ENCODE peak calls at places on chromosomes 13 and 19, in four cellular contexts. L, Q, X and T are unnamed samples.
A peak's percentile ranks its signal among the peaks of the same experiment; 100 is the strongest.

GRCh38 chr13:64928704-64929499 is 2301.2 kb downstream of the PCDH9 start:
- DNase-seq in X (no peak), L (no peak), Q (no peak), T (peak; percentile 81)

GRCh38 chr19:38919837-38920528 is 8.0 kb upstream of the CCER2 start:
- DNase-seq in L (no peak), X (no peak), Q (no peak), T (no peak)

GRCh38 chr19:57978586-57979289 is 4.4 kb upstream of the C19orf18 start:
- DNase-seq in L (no peak), X (no peak), Q (no peak), T (no peak)

GRCh38 chr13:21637296-21637695 is 33.3 kb upstream of the MICU2 start:
- DNase-seq in X (no peak), Q (no peak), L (no peak), T (peak; percentile 18)

GRCh38 chr19:2469102-2469914 is 6.6 kb upstream of the GADD45B start:
- DNase-seq in X (no peak), Q (no peak), L (no peak), T (peak; percentile 82)

GRCh38 chr13:24035411-24035810 is 125.1 kb upstream of the SPATA13 start:
- DNase-seq in Q (no peak), X (no peak), L (no peak), T (no peak)

GRCh38 chr19:2495130-2495641 is 19.3 kb downstream of the GADD45B start:
- DNase-seq in Q (peak; percentile 83), L (peak; percentile 93), X (peak; percentile 69), T (no peak)

GRCh38 chr13:80654638-80655249 is 313.8 kb upstream of the SPRY2 start:
- DNase-seq in X (no peak), Q (no peak), L (no peak), T (no peak)

GRCh38 chr13:37476874-37477273 is 121.7 kb downstream of the POSTN start:
- DNase-seq in X (no peak), Q (peak; percentile 14), L (no peak), T (peak; percentile 45)

GRCh38 chr13:109790951-109791605 is 4.7 kb upstream of the IRS2 start:
- DNase-seq in Q (no peak), L (no peak), X (no peak), T (peak; percentile 35)

GRCh38 chr19:3176715-3177501 is 1.7 kb upstream of the S1PR4 start:
- DNase-seq in Q (no peak), X (no peak), L (no peak), T (no peak)

GRCh38 chr13:50366488-50367174 is 351.4 kb downstream of the KCNRG start:
- DNase-seq in X (no peak), Q (no peak), L (no peak), T (no peak)

GRCh38 chr19:13208131-13208963 is 58.1 kb downstream of the IER2 start:
- DNase-seq in Q (peak; percentile 39), L (peak; percentile 72), X (peak; percentile 67), T (peak; percentile 54)

GRCh38 chr13:106033634-106034033 is 501.8 kb downstream of the EFNB2 start:
- DNase-seq in Q (no peak), X (no peak), L (no peak), T (peak; percentile 47)

GRCh38 chr19:9075064-9075964 is 11.5 kb upstream of the OR1M1 start:
- DNase-seq in X (peak; percentile 80), L (peak; percentile 90), Q (peak; percentile 33), T (peak; percentile 97)

GRCh38 chr19:18414504-18415176 is 4.6 kb upstream of the SSBP4 start:
- DNase-seq in Q (peak; percentile 31), L (no peak), X (peak; percentile 56), T (peak; percentile 62)

DNA sequence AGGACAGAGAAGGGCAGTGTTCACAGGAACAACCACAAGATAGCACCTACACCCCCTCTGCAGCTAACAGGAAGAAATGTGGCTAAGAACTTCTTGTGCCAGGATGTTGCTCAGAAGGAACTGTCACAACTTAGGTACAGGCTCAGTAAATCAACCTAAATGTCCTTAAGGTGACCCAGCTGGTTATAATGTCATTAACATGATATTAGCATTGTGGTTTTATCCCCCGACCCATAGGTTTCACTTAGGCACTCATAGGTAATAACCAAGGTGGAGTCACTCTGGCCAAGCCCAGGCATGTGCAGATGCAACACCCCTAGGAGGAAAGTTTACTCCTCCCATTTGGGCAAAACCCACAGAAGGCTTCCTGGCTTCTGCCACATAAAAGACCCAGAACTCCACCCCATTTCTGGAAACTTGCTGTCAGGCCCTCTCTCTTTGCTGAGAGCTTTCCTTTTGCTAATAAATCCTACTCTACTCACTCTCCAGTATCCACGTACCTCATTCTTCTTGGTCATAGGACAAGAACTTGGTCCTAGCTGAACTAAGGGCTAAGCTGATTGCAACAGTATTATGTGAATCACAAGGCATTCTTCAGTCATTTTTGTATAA is 951.3 kb downstream of the SLITRK5 start:
- DNase-seq in L (no peak), Q (no peak), X (no peak), T (no peak)
- H3K27ac ChIP-seq in L (no peak overlapping the region), Q (no peak overlapping the region), X (no peak overlapping the region), T (no peak overlapping the region)

GRCh38 chr19:45754323-45754722 is 14.7 kb downstream of the SIX5 start:
- DNase-seq in L (no peak), X (no peak), Q (no peak), T (no peak)

GRCh38 chr19:45757696-45758095 is 11.4 kb downstream of the SIX5 start:
- DNase-seq in L (no peak), X (no peak), Q (no peak), T (no peak)

GRCh38 chr19:45752639-45753038 is 16.4 kb downstream of the SIX5 start:
- DNase-seq in X (no peak), Q (no peak), L (no peak), T (no peak)

GRCh38 chr19:45758921-45759320 is 10.1 kb downstream of the SIX5 start:
- DNase-seq in L (no peak), X (no peak), Q (no peak), T (no peak)

GRCh38 chr19:45753548-45753947 is 15.5 kb downstream of the SIX5 start:
- DNase-seq in L (no peak), X (no peak), Q (no peak), T (no peak)
- TF ChIP-seq CTCF in L (no peak), X (no peak), Q (no peak), T (peak; percentile 29)

GRCh38 chr19:7098096-7098495 is 28.6 kb downstream of the ZNF557 start:
- DNase-seq in Q (no peak), X (no peak), L (no peak), T (no peak)
- H3K27ac ChIP-seq in Q (peak overlapping the region; percentile 91), X (no peak overlapping the region), L (peak overlapping the region; percentile 98), T (no peak overlapping the region)

GRCh38 chr19:49056101-49056901 is 1.2 kb downstream of the CGB7 start:
- DNase-seq in X (peak; percentile 44), Q (peak; percentile 55), L (no peak), T (peak; percentile 9)
- TF ChIP-seq CTCF in X (peak; percentile 17), Q (peak; percentile 56), L (no peak), T (peak; percentile 38)

GRCh38 chr13:111114362-111115050 is 604 bp upstream of the ARHGEF7 start:
- DNase-seq in L (peak; percentile 75), Q (peak; percentile 58), X (peak; percentile 43), T (peak; percentile 31)
- H3K27ac ChIP-seq in L (peak overlapping the region; percentile 71), Q (peak overlapping the region; percentile 92), X (peak overlapping the region; percentile 71), T (peak overlapping the region; percentile 7)

GRCh38 chr13:101473458-101473857 is 21.0 kb downstream of the ITGBL1 start:
- DNase-seq in X (no peak), Q (peak; percentile 32), L (no peak), T (peak; percentile 84)

GRCh38 chr13:101475536-101475935 is 23.1 kb downstream of the ITGBL1 start:
- DNase-seq in Q (no peak), L (no peak), X (no peak), T (no peak)

GRCh38 chr13:101474419-101474957 is 22.0 kb downstream of the ITGBL1 start:
- DNase-seq in L (no peak), Q (no peak), X (no peak), T (peak; percentile 82)
- TF ChIP-seq CTCF in L (no peak), Q (peak; percentile 19), X (no peak), T (peak; percentile 81)

GRCh38 chr13:112079696-112080095 is 12.7 kb downstream of the SOX1 start:
- DNase-seq in Q (no peak), X (no peak), L (no peak), T (peak; percentile 35)
- H3K27ac ChIP-seq in Q (no peak overlapping the region), X (no peak overlapping the region), L (no peak overlapping the region), T (no peak overlapping the region)

GRCh38 chr13:91946498-91947070 is 548.2 kb downstream of the GPC5 start:
- DNase-seq in X (no peak), L (no peak), Q (no peak), T (no peak)
- TF ChIP-seq CTCF in X (no peak), L (no peak), Q (peak; percentile 44), T (peak; percentile 72)